ENCODE peak calls at places on chromosomes 1 and 21, in seven cellular contexts. One of them, this sample, is unnamed.

GRCh38 chr21:35350965-35351364 is 301.9 kb upstream of the RUNX1 start:
- DNase-seq in NCI-H345: no peak
- DNase-seq in stimulated activated CD4-positive, alpha-beta T cell treated with anti-CD3 and anti-CD28 coated beads, TNF-alpha, amount 100 ng/mL, for 48 hours: no peak
- DNase-seq in smooth muscle cell of the brain vasculature: no peak
- DNase-seq in ascending aorta: no peak
- DNase-seq in cardiac fibroblast: no peak
- DNase-seq in AG08396: no peak
- DNase-seq in this sample: no peak

GRCh38 chr1:43975249-43975961 is 645 bp downstream of the ATP6V0B start:
- DNase-seq in NCI-H345: no peak
- DNase-seq in stimulated activated CD4-positive, alpha-beta T cell treated with anti-CD3 and anti-CD28 coated beads, TNF-alpha, amount 100 ng/mL, for 48 hours: no peak
- DNase-seq in smooth muscle cell of the brain vasculature: no peak
- DNase-seq in ascending aorta: peak
- DNase-seq in cardiac fibroblast: peak
- DNase-seq in AG08396: peak
- DNase-seq in this sample: no peak

GRCh38 chr1:159000627-159001026 is 9.1 kb upstream of the IFI16 start:
- DNase-seq in NCI-H345: no peak
- DNase-seq in stimulated activated CD4-positive, alpha-beta T cell treated with anti-CD3 and anti-CD28 coated beads, TNF-alpha, amount 100 ng/mL, for 48 hours: no peak
- DNase-seq in smooth muscle cell of the brain vasculature: peak
- DNase-seq in ascending aorta: peak
- DNase-seq in cardiac fibroblast: peak
- DNase-seq in AG08396: peak
- DNase-seq in this sample: no peak

GRCh38 chr1:117054068-117054467 is 6.1 kb upstream of the TTF2 start:
- DNase-seq in NCI-H345: no peak
- DNase-seq in stimulated activated CD4-positive, alpha-beta T cell treated with anti-CD3 and anti-CD28 coated beads, TNF-alpha, amount 100 ng/mL, for 48 hours: no peak
- DNase-seq in smooth muscle cell of the brain vasculature: no peak
- DNase-seq in ascending aorta: no peak
- DNase-seq in cardiac fibroblast: no peak
- DNase-seq in AG08396: no peak
- DNase-seq in this sample: no peak

GRCh38 chr1:65605621-65606020 is 185.2 kb downstream of the LEPR start:
- DNase-seq in NCI-H345: no peak
- DNase-seq in stimulated activated CD4-positive, alpha-beta T cell treated with anti-CD3 and anti-CD28 coated beads, TNF-alpha, amount 100 ng/mL, for 48 hours: no peak
- DNase-seq in smooth muscle cell of the brain vasculature: no peak
- DNase-seq in ascending aorta: no peak
- DNase-seq in cardiac fibroblast: peak
- DNase-seq in AG08396: no peak
- DNase-seq in this sample: no peak

GRCh38 chr1:197180252-197180878 is 33.9 kb upstream of the ASPM start:
- DNase-seq in NCI-H345: peak
- DNase-seq in stimulated activated CD4-positive, alpha-beta T cell treated with anti-CD3 and anti-CD28 coated beads, TNF-alpha, amount 100 ng/mL, for 48 hours: no peak
- DNase-seq in smooth muscle cell of the brain vasculature: no peak
- DNase-seq in ascending aorta: no peak
- DNase-seq in cardiac fibroblast: peak
- DNase-seq in AG08396: peak
- DNase-seq in this sample: no peak

GRCh38 chr21:44758141-44758561 is 43.5 kb downstream of the UBE2G2 start:
- DNase-seq in NCI-H345: no peak
- DNase-seq in stimulated activated CD4-positive, alpha-beta T cell treated with anti-CD3 and anti-CD28 coated beads, TNF-alpha, amount 100 ng/mL, for 48 hours: no peak
- DNase-seq in smooth muscle cell of the brain vasculature: no peak
- DNase-seq in ascending aorta: peak
- DNase-seq in cardiac fibroblast: no peak
- DNase-seq in AG08396: no peak
- DNase-seq in this sample: no peak

GRCh38 chr1:113916974-113917373 is 11.8 kb downstream of the DCLRE1B start:
- DNase-seq in NCI-H345: no peak
- DNase-seq in stimulated activated CD4-positive, alpha-beta T cell treated with anti-CD3 and anti-CD28 coated beads, TNF-alpha, amount 100 ng/mL, for 48 hours: no peak
- DNase-seq in smooth muscle cell of the brain vasculature: no peak
- DNase-seq in ascending aorta: no peak
- DNase-seq in cardiac fibroblast: no peak
- DNase-seq in AG08396: no peak
- DNase-seq in this sample: no peak

GRCh38 chr1:13814131-13814530 is 114.1 kb downstream of the PRDM2 start:
- DNase-seq in NCI-H345: no peak
- DNase-seq in stimulated activated CD4-positive, alpha-beta T cell treated with anti-CD3 and anti-CD28 coated beads, TNF-alpha, amount 100 ng/mL, for 48 hours: no peak
- DNase-seq in smooth muscle cell of the brain vasculature: no peak
- DNase-seq in ascending aorta: no peak
- DNase-seq in cardiac fibroblast: no peak
- DNase-seq in AG08396: no peak
- DNase-seq in this sample: no peak

GRCh38 chr1:112393634-112393976 is 2.4 kb upstream of the CTTNBP2NL start:
- DNase-seq in NCI-H345: no peak
- DNase-seq in stimulated activated CD4-positive, alpha-beta T cell treated with anti-CD3 and anti-CD28 coated beads, TNF-alpha, amount 100 ng/mL, for 48 hours: no peak
- DNase-seq in smooth muscle cell of the brain vasculature: no peak
- DNase-seq in ascending aorta: peak
- DNase-seq in cardiac fibroblast: peak
- DNase-seq in AG08396: no peak
- DNase-seq in this sample: no peak

GRCh38 chr1:239899747-239900146 is 191.9 kb upstream of the FMN2 start:
- DNase-seq in NCI-H345: no peak
- DNase-seq in stimulated activated CD4-positive, alpha-beta T cell treated with anti-CD3 and anti-CD28 coated beads, TNF-alpha, amount 100 ng/mL, for 48 hours: no peak
- DNase-seq in smooth muscle cell of the brain vasculature: no peak
- DNase-seq in ascending aorta: no peak
- DNase-seq in cardiac fibroblast: no peak
- DNase-seq in AG08396: no peak
- DNase-seq in this sample: no peak

GRCh38 chr1:117671781-117672501 is 66.1 kb downstream of the TENT5C start:
- DNase-seq in NCI-H345: no peak
- DNase-seq in stimulated activated CD4-positive, alpha-beta T cell treated with anti-CD3 and anti-CD28 coated beads, TNF-alpha, amount 100 ng/mL, for 48 hours: no peak
- DNase-seq in smooth muscle cell of the brain vasculature: peak
- DNase-seq in ascending aorta: no peak
- DNase-seq in cardiac fibroblast: peak
- DNase-seq in AG08396: no peak
- DNase-seq in this sample: peak

GRCh38 chr1:206633708-206634121 is 1.6 kb upstream of the DYRK3 start:
- DNase-seq in NCI-H345: no peak
- DNase-seq in stimulated activated CD4-positive, alpha-beta T cell treated with anti-CD3 and anti-CD28 coated beads, TNF-alpha, amount 100 ng/mL, for 48 hours: no peak
- DNase-seq in smooth muscle cell of the brain vasculature: no peak
- DNase-seq in ascending aorta: no peak
- DNase-seq in cardiac fibroblast: peak
- DNase-seq in AG08396: peak
- DNase-seq in this sample: no peak

GRCh38 chr1:91701494-91701869 is 184.5 kb downstream of the TGFBR3 start:
- DNase-seq in NCI-H345: no peak
- DNase-seq in stimulated activated CD4-positive, alpha-beta T cell treated with anti-CD3 and anti-CD28 coated beads, TNF-alpha, amount 100 ng/mL, for 48 hours: no peak
- DNase-seq in smooth muscle cell of the brain vasculature: no peak
- DNase-seq in ascending aorta: no peak
- DNase-seq in cardiac fibroblast: no peak
- DNase-seq in AG08396: no peak
- DNase-seq in this sample: no peak

GRCh38 chr1:243438815-243439214 is 183.0 kb downstream of the SDCCAG8 start:
- DNase-seq in NCI-H345: no peak
- DNase-seq in stimulated activated CD4-positive, alpha-beta T cell treated with anti-CD3 and anti-CD28 coated beads, TNF-alpha, amount 100 ng/mL, for 48 hours: no peak
- DNase-seq in smooth muscle cell of the brain vasculature: no peak
- DNase-seq in ascending aorta: no peak
- DNase-seq in cardiac fibroblast: no peak
- DNase-seq in AG08396: no peak
- DNase-seq in this sample: no peak